ENCODE peak calls at places on chromosome 2, in four cellular contexts. V is IMR-90, A is K562, O is GM12878. L is an unnamed sample.

GRCh38 chr2:171595896-171596295 is 73.6 kb downstream of the CYBRD1 start:
- DNase-seq in V (peak; percentile 95), A (no peak), O (no peak), L (peak; percentile 36)

GRCh38 chr2:217890445-217890844 is 112.3 kb downstream of the TNS1 start:
- DNase-seq in V (peak; percentile 93), A (no peak), O (no peak), L (peak; percentile 33)

GRCh38 chr2:9003366-9003615 is 193 bp downstream of the MBOAT2 start:
- DNase-seq in V (no peak), A (no peak), O (no peak), L (no peak)

GRCh38 chr2:147416099-147416498 is 428.7 kb upstream of the ACVR2A start:
- DNase-seq in V (no peak), A (no peak), O (no peak), L (no peak)

GRCh38 chr2:140041801-140042200 is 1261.6 kb upstream of the NXPH2 start:
- DNase-seq in V (no peak), A (no peak), O (no peak), L (no peak)

GRCh38 chr2:113277474-113278072 is 1.1 kb downstream of the PAX8 start:
- DNase-seq in V (no peak), A (no peak), O (no peak), L (no peak)

GRCh38 chr2:189305291-189305943 is 125.9 kb upstream of the COL5A2 start:
- DNase-seq in V (peak; percentile 68), A (no peak), O (no peak), L (peak; percentile 11)

GRCh38 chr2:44107974-44108373 is 60.7 kb upstream of the PPM1B start:
- DNase-seq in V (no peak), A (no peak), O (no peak), L (no peak)

GRCh38 chr2:29606105-29606871 is 315.1 kb downstream of the ALK start:
- DNase-seq in V (peak; percentile 94), A (no peak), O (no peak), L (no peak)

GRCh38 chr2:70086278-70086837 is 919 bp upstream of the PCBP1 start:
- DNase-seq in V (peak; percentile 82), A (peak; percentile 72), O (peak; percentile 77), L (peak; percentile 71)

GRCh38 chr2:12416600-12416999 is 300.1 kb upstream of the TRIB2 start:
- DNase-seq in V (peak; percentile 48), A (peak; percentile 59), O (no peak), L (no peak)

GRCh38 chr2:201901770-201902169 is 95.4 kb downstream of the CDK15 start:
- DNase-seq in V (no peak), A (peak; percentile 87), O (no peak), L (no peak)

GRCh38 chr2:162072976-162073775 is 839 bp downstream of the DPP4 start:
- DNase-seq in V (peak; percentile 22), A (no peak), O (no peak), L (no peak)

GRCh38 chr2:161102770-161103450 is 57.3 kb upstream of the TANK start:
- DNase-seq in V (peak; percentile 11), A (no peak), O (no peak), L (no peak)

GRCh38 chr2:184192664-184193063 is 405.7 kb upstream of the ZNF804A start:
- DNase-seq in V (no peak), A (no peak), O (no peak), L (no peak)

GRCh38 chr2:236259371-236259770 is 4.8 kb downstream of the ASB18 start:
- DNase-seq in V (no peak), A (no peak), O (no peak), L (no peak)

GRCh38 chr2:236265675-236266074 is 1.5 kb upstream of the ASB18 start:
- DNase-seq in V (no peak), A (no peak), O (no peak), L (no peak)

GRCh38 chr2:236261452-236261851 is 2.8 kb downstream of the ASB18 start:
- DNase-seq in V (no peak), A (no peak), O (no peak), L (no peak)

GRCh38 chr2:236262238-236262637 is 2.0 kb downstream of the ASB18 start:
- DNase-seq in V (no peak), A (no peak), O (no peak), L (no peak)

GRCh38 chr2:236264256-236264655 is at the start of gene ASB18:
- DNase-seq in V (no peak), A (no peak), O (no peak), L (no peak)
- TF ChIP-seq ELK1 in V (no peak), A (no peak), O (no peak), L (no peak)

GRCh38 chr2:207531024-207531411 is 1.3 kb downstream of the CREB1 start:
- DNase-seq in V (no peak), A (no peak), O (no peak), L (no peak)
- TF ChIP-seq ELK1 in V (no peak), A (no peak), O (no peak), L (no peak)

GRCh38 chr2:62150597-62151305 is 45.2 kb upstream of the B3GNT2 start:
- DNase-seq in V (peak; percentile 15), A (no peak), O (no peak), L (no peak)

GRCh38 chr2:62151306-62151638 is 44.6 kb upstream of the B3GNT2 start:
- DNase-seq in V (no peak), A (no peak), O (no peak), L (no peak)

GRCh38 chr2:62152000-62152399 is 43.9 kb upstream of the B3GNT2 start:
- DNase-seq in V (peak; percentile 64), A (no peak), O (no peak), L (peak; percentile 64)

GRCh38 chr2:62147610-62148301 is 48.2 kb upstream of the B3GNT2 start:
- DNase-seq in V (peak; percentile 93), A (no peak), O (no peak), L (peak; percentile 18)

GRCh38 chr2:62149708-62150107 is 46.2 kb upstream of the B3GNT2 start:
- DNase-seq in V (peak; percentile 96), A (peak; percentile 17), O (no peak), L (peak; percentile 6)
- TF ChIP-seq ELK1 in V (no peak), A (no peak), O (no peak), L (no peak)

GRCh38 chr2:3130889-3131635 is 246.6 kb downstream of the EIPR1 start:
- DNase-seq in V (no peak), A (no peak), O (no peak), L (no peak)

GRCh38 chr2:3132466-3132865 is 245.2 kb downstream of the EIPR1 start:
- DNase-seq in V (no peak), A (no peak), O (no peak), L (no peak)

GRCh38 chr2:3129867-3130266 is 247.8 kb downstream of the EIPR1 start:
- DNase-seq in V (no peak), A (no peak), O (no peak), L (no peak)

GRCh38 chr2:3130444-3130843 is 247.2 kb downstream of the EIPR1 start:
- DNase-seq in V (no peak), A (no peak), O (no peak), L (no peak)

DNA sequence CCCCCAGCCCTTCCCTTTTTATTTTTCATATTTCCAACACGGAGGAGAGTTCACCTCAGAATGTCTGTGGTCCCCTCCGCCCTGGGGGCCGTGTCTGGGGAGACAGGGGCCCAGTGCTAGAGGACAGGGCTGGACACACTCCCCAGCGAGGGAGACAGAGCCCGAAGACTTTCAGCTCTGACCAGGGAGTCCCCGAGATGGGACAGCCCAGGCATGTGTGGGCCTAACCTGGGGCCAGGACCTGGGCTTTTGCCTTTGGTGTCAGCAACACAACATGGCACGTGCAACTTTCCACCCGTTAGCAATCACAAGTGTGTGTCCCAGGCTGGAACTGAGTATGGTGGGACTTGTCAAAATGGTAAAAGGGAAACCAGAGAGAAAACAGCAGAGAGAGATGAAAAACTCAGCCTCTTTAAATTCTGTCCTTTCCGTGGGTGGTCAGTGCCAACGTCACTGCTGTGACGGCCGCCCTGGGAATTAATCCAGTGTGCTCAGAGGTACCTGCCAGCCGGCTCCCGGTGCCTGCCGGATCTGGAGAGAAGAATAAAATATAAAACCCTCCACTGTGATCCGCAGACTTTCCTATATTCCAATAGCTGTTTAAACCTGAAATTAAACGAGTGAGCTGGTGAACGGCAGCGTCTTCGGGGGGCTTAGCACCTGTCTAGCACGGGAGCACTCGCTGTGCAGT is 245.8 kb downstream of the EIPR1 start:
- DNase-seq in V (no peak), A (no peak), O (no peak), L (no peak)
- TF ChIP-seq ELK1 in V (no peak), A (no peak), O (no peak), L (no peak)

DNA sequence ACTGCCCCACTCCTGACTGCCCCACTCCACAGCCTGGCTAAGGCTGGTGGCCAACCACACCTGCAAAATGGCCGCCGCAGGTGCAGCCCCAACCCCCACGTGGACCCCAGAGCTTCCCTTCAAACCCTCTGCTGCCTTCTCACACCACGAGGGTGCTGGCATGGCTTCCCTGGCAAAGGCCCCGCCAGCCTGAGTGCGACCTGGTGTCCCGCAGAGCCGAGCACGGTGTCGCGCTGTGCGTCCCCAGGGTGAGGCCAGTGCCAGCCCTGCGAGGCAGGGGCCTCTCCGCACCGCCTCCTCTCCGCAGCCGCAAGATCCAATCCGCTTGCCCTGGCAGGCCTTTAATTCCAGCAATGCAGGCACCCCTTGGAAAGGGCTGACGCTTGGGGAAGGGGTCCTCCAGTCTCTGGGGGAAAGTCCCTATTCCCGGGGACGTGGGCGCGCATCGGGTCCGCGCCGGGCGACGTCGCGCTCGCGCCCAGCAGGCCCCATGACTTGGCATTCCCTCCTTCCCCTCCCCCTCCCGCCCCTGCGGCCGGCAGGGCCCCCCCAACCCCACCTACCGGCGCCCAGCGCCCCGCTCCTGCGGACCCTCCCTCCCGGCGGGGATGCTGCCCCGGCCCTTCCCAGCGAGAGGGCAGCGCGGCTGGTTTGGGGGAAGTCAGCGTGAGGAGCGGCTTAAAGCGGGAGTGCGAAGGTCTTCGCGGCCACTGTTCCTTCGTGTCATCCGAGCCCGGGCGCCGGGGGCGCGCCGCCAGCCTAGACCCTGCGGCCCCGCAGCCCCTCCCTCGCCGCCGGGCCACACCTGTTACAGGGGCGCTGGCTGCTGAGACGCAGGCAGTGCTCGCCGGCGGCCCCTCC is 1.2 kb downstream of the KIF1A start:
- DNase-seq in V (no peak), A (no peak), O (no peak), L (no peak)
- TF ChIP-seq ELK1 in V (no peak), A (no peak), O (no peak), L (no peak)

GRCh38 chr2:106869512-106870276 is 16.3 kb downstream of the ST6GAL2 start:
- DNase-seq in V (no peak), A (no peak), O (no peak), L (no peak)
- TF ChIP-seq ELK1 in V (no peak), A (no peak), O (no peak), L (no peak)

DNA sequence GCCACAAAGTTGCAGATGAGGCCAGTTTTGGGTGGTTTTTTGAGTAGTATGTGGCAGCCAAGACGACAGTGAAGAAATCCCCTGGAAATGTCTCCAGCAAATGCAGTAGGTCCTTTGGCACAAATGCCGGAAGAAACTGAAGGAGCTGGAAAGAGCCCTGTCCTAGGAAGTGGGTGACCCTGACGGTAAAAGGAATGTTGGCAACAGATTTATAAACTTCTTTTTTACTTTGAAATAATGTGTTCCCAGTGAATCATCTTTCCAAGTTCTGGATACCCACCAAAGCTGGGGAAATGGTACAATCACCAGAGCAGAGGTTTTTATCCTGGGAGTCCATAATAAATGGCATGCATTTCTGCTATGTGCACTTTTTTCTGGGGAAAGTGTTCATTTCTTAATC is 112.9 kb downstream of the CSRNP3 start:
- DNase-seq in V (no peak), A (no peak), O (no peak), L (no peak)
- TF ChIP-seq ELK1 in V (no peak), A (no peak), O (no peak), L (no peak)

GRCh38 chr2:179746982-179747381 is 114.4 kb downstream of the ZNF385B start:
- DNase-seq in V (peak; percentile 7), A (no peak), O (no peak), L (no peak)
- TF ChIP-seq ELK1 in V (no peak), A (no peak), O (no peak), L (no peak)

L was measured in A549.